ENCODE peak calls at places on chromosomes 16 and 17, in four cellular contexts. G is GM12878, Z is H1, I is HepG2. O is an unnamed sample.

GRCh38 chr16:86882586-86883280 is 304.4 kb downstream of the FOXL1 start:
- DNase-seq in G (no peak), Z (no peak), I (no peak), O (no peak)

GRCh38 chr17:81520021-81520894 is 7.7 kb upstream of the ACTG1 start:
- DNase-seq in G (no peak), I (no peak), Z (no peak), O (no peak)

GRCh38 chr17:29181226-29181625 is 1.0 kb upstream of the MYO18A start:
- DNase-seq in Z (no peak), G (no peak), I (no peak), O (no peak)

GRCh38 chr17:75813081-75814020 is 28.7 kb downstream of the UNK start:
- DNase-seq in Z (no peak), G (no peak), I (no peak), O (no peak)

GRCh38 chr17:18076941-18077340 is 10.8 kb upstream of the DRG2 start:
- DNase-seq in Z (no peak), I (no peak), G (no peak), O (no peak)

GRCh38 chr17:63698886-63699637 is 863 bp downstream of the LIMD2 start:
- DNase-seq in Z (peak), I (peak), G (peak), O (no peak)

GRCh38 chr16:78829280-78829679 is 729.8 kb downstream of the WWOX start:
- DNase-seq in I (no peak), Z (no peak), G (no peak), O (no peak)

GRCh38 chr17:59391026-59391425 is 59.6 kb downstream of the YPEL2 start:
- DNase-seq in Z (no peak), I (no peak), G (no peak), O (no peak)

GRCh38 chr17:78996781-78997201 is 12.8 kb downstream of the CANT1 start:
- DNase-seq in Z (no peak), I (no peak), G (no peak), O (no peak)

GRCh38 chr16:53175118-53175517 is 120.3 kb downstream of the CHD9 start:
- DNase-seq in Z (no peak), I (no peak), G (no peak), O (no peak)

GRCh38 chr16:74842413-74842812 is 67.8 kb upstream of the FA2H start:
- DNase-seq in Z (no peak), I (no peak), G (no peak), O (no peak)

GRCh38 chr16:81796035-81796434 is 16.9 kb downstream of the PLCG2 start:
- DNase-seq in I (no peak), G (no peak), Z (no peak), O (no peak)

GRCh38 chr17:10261098-10261497 is 62.7 kb upstream of the GAS7 start:
- DNase-seq in I (no peak), Z (no peak), G (no peak), O (no peak)

GRCh38 chr17:57607553-57608120 is 137.5 kb downstream of the CCDC182 start:
- DNase-seq in Z (no peak), I (no peak), G (no peak), O (no peak)

GRCh38 chr17:51430581-51430980 is 170.2 kb downstream of the UTP18 start:
- DNase-seq in G (no peak), Z (no peak), I (no peak), O (no peak)

GRCh38 chr17:3771140-3771539 is 29.8 kb downstream of the ITGAE start:
- DNase-seq in I (no peak), Z (no peak), G (no peak), O (no peak)

GRCh38 chr16:30644334-30644830 is 6.4 kb upstream of the PRR14 start:
- DNase-seq in I (no peak), G (no peak), Z (no peak), O (no peak)

GRCh38 chr16:15811778-15812750 is 44.8 kb downstream of the MYH11 start:
- DNase-seq in Z (no peak), I (no peak), G (no peak), O (no peak)

GRCh38 chr16:10871157-10871991 is 5.6 kb upstream of the CIITA start:
- DNase-seq in I (peak), Z (no peak), G (peak), O (no peak)

GRCh38 chr17:78838574-78839005 is 2.0 kb downstream of the USP36 start:
- DNase-seq in G (no peak), Z (no peak), I (peak), O (no peak)

GRCh38 chr17:32161029-32161428 is 18.7 kb downstream of the RHOT1 start:
- DNase-seq in G (no peak), Z (no peak), I (no peak), O (no peak)

GRCh38 chr16:11136600-11136999 is 119.4 kb downstream of the SOCS1 start:
- DNase-seq in I (no peak), G (no peak), Z (no peak), O (no peak)

GRCh38 chr16:54921229-54921824 is 9.3 kb upstream of the IRX5 start:
- DNase-seq in Z (no peak), I (no peak), G (no peak), O (no peak)

GRCh38 chr17:18187226-18187625 is 3.6 kb downstream of the ALKBH5 start:
- DNase-seq in G (no peak), Z (no peak), I (peak), O (no peak)

GRCh38 chr16:266258-267164 is 9.2 kb downstream of the RGS11 start:
- DNase-seq in I (no peak), G (no peak), Z (no peak), O (no peak)

GRCh38 chr16:58938856-58939255 is 204.7 kb upstream of the GOT2 start:
- DNase-seq in G (no peak), Z (no peak), I (no peak), O (peak)

GRCh38 chr16:17885659-17886200 is 415.0 kb upstream of the XYLT1 start:
- DNase-seq in Z (no peak), I (no peak), G (no peak), O (peak)

GRCh38 chr17:40993856-40994255 is at the start of gene KRTAP3-3:
- DNase-seq in Z (no peak), G (no peak), I (no peak), O (no peak)

GRCh38 chr16:2429771-2430663 is 770 bp downstream of the CCNF start:
- DNase-seq in I (peak), Z (no peak), G (no peak), O (no peak)

GRCh38 chr16:79601092-79601977 is 798 bp upstream of the MAF start:
- DNase-seq in I (peak), Z (no peak), G (no peak), O (no peak)

GRCh38 chr17:5464717-5465507 is 3.9 kb downstream of the DHX33 start:
- DNase-seq in I (peak), Z (no peak), G (no peak), O (no peak)

GRCh38 chr17:7224110-7224509 is 4.4 kb downstream of the ACADVL start:
- DNase-seq in Z (no peak), G (no peak), I (no peak), O (no peak)

GRCh38 chr17:40323731-40324650 is 15.0 kb downstream of the RARA start:
- DNase-seq in Z (no peak), G (no peak), I (no peak), O (no peak)

GRCh38 chr17:48016112-48016511 is 21.5 kb downstream of the COPZ2 start:
- DNase-seq in Z (no peak), I (no peak), G (no peak), O (no peak)

GRCh38 chr17:83202002-83203000 is 122.9 kb downstream of the METRNL start:
- DNase-seq in G (no peak), Z (peak), I (no peak), O (no peak)

GRCh38 chr16:89026121-89026612 is 49.2 kb upstream of the CBFA2T3 start:
- DNase-seq in I (no peak), G (peak), Z (no peak), O (no peak)

GRCh38 chr16:24977673-24978065 is 37.5 kb downstream of the ARHGAP17 start:
- DNase-seq in G (no peak), Z (no peak), I (peak), O (no peak)

GRCh38 chr16:24975428-24975889 is 39.7 kb downstream of the ARHGAP17 start:
- DNase-seq in Z (no peak), G (peak), I (no peak), O (no peak)

GRCh38 chr16:24978370-24978914 is 36.7 kb downstream of the ARHGAP17 start:
- DNase-seq in Z (no peak), G (peak), I (no peak), O (no peak)

GRCh38 chr16:24976061-24976779 is 38.9 kb downstream of the ARHGAP17 start:
- DNase-seq in Z (no peak), G (no peak), I (no peak), O (no peak)

DNA sequence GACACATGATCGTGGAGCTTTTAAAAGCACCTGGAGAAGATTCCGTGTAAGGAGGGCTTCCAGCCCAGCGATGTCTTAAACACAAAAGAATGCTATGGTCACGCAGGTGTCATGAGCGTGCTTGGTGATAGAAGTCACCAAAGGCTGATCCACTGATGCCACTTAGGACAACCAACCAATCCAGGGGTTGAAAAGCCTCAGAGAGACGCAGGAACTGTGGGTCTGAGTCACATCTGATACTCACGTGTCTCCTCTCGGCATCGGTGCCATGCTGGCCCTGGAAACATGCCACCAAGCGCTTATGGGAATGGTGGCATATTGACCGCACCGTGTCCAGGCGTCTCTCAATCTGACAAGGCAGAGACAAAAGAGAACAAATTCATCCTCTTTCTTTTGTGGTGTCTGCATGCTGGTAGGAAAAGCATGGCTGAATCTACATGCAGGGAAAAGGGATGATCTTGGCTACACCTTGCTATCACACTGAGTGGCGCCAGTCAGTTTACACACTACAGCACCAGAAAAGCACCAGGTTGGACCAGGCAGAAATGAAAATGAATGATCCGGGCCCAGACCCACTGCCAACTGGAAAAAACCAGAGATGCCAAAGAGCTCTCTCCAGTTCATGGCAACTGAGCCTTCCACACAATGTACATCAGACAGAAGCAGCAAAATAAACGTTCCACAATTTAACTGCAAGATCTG is 38.0 kb downstream of the ARHGAP17 start:
- DNase-seq in G (no peak), I (no peak), Z (no peak), O (no peak)
- TF ChIP-seq SUZ12 in G (no peak), I (no peak), Z (no peak), O (no peak)

DNA sequence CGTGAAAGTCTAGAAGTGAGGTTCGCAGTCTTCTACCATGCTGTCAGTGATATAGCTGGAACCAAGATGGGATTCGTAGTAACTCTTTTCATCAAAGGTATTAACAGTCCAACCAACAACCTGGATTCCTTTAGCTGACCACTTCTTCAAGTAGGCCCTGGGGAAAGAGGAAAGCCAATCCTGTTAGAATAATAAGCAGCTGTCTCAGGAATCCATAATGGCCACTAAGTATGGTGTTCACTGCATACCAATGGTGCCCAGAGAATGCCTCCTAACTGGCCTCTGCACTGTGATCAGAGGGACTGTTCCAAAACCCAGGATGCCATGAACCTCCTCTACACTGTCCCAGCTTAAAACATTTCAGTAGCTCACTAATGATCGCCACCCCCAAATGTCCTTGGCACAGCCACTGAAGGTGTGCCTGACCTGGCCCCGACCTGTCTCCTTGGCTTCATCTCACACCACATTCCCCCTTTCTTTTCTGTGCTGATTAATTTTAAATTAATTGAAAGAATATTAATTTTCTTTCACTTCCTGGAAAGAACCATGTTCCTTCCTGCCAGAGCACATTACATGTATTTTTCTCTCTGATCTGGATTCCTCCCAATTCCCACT is 18.3 kb downstream of the GDE1 start:
- DNase-seq in I (no peak), Z (no peak), G (no peak), O (no peak)
- H3K4me3 ChIP-seq in I (no peak), Z (no peak), G (no peak), O (no peak)

GRCh38 chr16:4890686-4891085 is 43.4 kb downstream of the UBN1 start:
- DNase-seq in G (no peak), I (no peak), Z (no peak), O (no peak)

GRCh38 chr16:4886151-4886550 is 38.9 kb downstream of the UBN1 start:
- DNase-seq in Z (no peak), G (no peak), I (no peak), O (no peak)

GRCh38 chr16:4891097-4891885 is 44.0 kb downstream of the UBN1 start:
- DNase-seq in G (no peak), I (no peak), Z (no peak), O (no peak)

GRCh38 chr16:4890026-4890425 is 42.7 kb downstream of the UBN1 start:
- DNase-seq in I (no peak), Z (no peak), G (no peak), O (no peak)

DNA sequence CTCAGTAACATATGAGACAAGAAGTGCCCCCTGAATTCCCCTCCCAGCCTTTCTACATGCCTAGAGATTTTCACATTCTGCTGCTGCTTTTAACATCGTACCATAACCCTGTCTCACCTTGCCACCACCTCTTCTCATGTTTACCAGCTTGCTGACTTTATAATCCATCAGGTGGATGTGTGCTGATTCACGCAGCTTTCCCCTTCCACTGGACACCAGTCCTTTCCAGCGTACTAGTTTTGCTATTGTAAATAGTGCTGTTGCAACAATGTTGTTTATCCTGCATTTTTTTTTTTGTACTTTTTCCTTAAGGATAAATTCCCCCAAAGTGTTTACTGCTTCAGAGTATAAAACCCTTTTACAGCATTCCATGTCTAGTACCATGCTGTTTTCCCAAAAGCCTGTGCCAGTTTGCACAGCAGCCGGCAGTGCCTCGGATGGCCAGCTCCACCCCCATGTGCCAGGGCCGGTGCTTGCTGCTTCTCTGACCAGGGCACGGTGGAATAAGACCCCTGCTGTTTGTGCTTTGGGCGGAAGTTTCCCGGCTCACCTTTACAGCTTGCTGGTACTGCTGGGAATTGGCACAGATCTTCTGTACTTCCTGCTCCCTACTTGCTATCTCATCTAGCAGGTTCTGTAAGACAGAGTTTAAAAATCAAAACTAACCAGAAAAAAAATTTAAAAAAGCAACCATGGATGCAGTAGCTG is 41.3 kb downstream of the UBN1 start:
- DNase-seq in G (no peak), Z (no peak), I (no peak), O (no peak)
- TF ChIP-seq SUZ12 in G (no peak), Z (no peak), I (no peak), O (no peak)

DNA sequence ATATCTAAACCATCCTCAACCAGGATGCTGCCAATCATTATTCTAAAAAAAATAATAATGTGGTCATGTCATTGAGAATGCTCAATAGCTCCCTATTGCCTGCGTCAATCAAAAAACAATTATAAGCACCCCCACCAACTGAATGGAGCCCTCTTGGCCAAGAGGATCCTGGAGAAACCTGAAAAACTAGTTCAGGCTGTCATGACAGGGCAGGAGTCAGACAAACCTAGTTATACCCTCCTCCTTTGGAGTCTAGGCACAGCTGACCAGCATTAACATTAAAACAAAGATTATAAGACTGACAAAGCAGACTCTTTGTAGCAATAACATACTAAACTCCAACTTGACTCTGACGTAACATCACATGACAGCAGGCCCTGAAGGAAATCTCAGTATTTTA is 119.2 kb upstream of the CCL2 start:
- DNase-seq in G (no peak), I (no peak), Z (no peak), O (no peak)
- H3K4me3 ChIP-seq in G (no peak), I (no peak), Z (no peak), O (no peak)

O was measured in NT2/D1.